ENCODE peak calls at places on chromosome 2, in four cellular contexts. H is frontal cortex, C is NCI-H1105, W is Daoy. V is an unnamed sample.

GRCh38 chr2:215529271-215529670 is 93.4 kb upstream of the FN1 start:
- DNase-seq in H (no peak), C (no peak), W (peak; percentile 76), V (no peak)

GRCh38 chr2:85273732-85274731 is 53.8 kb downstream of the TGOLN2 start:
- DNase-seq in H (no peak), W (peak; percentile 74), C (peak; percentile 59), V (peak; percentile 88)

GRCh38 chr2:188381614-188382013 is 89.9 kb downstream of the GULP1 start:
- DNase-seq in W (peak; percentile 19), C (no peak), H (no peak), V (no peak)

GRCh38 chr2:27772804-27773203 is 1.3 kb downstream of the MRPL33 start:
- DNase-seq in W (no peak), C (no peak), H (no peak), V (no peak)

GRCh38 chr2:70686577-70687460 is 81.2 kb downstream of the ADD2 start:
- DNase-seq in W (peak; percentile 83), C (no peak), H (no peak), V (peak; percentile 82)

GRCh38 chr2:72932045-72932444 is 14.7 kb downstream of the EMX1 start:
- DNase-seq in W (peak; percentile 57), H (no peak), C (no peak), V (peak; percentile 82)

GRCh38 chr2:8893978-8894820 is 56.8 kb upstream of the KIDINS220 start:
- DNase-seq in H (no peak), C (no peak), W (peak; percentile 48), V (no peak)

GRCh38 chr2:128406629-128407252 is 88.1 kb upstream of the HS6ST1 start:
- DNase-seq in H (no peak), C (no peak), W (no peak), V (no peak)

GRCh38 chr2:183126635-183127034 is 2.4 kb downstream of the NUP35 start:
- DNase-seq in H (no peak), C (no peak), W (no peak), V (no peak)

GRCh38 chr2:147006724-147007123 is 838.1 kb upstream of the ACVR2A start:
- DNase-seq in H (no peak), W (no peak), C (no peak), V (peak; percentile 81)

GRCh38 chr2:217525076-217525475 is 477.7 kb downstream of the TNS1 start:
- DNase-seq in W (no peak), C (no peak), H (no peak), V (no peak)

GRCh38 chr2:237435844-237436590 is 22.1 kb upstream of the COL6A3 start:
- DNase-seq in H (no peak), C (no peak), W (peak; percentile 54), V (peak; percentile 79)